ENCODE peak calls at places on chromosome 2, in five cellular contexts. S, G, F, K and L are unnamed samples.

GRCh38 chr2:215454519-215454918 is 18.7 kb upstream of the FN1 start:
- DNase-seq in K (peak; percentile 52), F (peak; percentile 44), S (no peak), G (no peak), L (peak; percentile 42)

GRCh38 chr2:134792147-134792546 is 46.3 kb upstream of the ACMSD start:
- DNase-seq in K (no peak), S (no peak), F (no peak), G (no peak), L (no peak)

GRCh38 chr2:205868054-205868453 is 185.8 kb downstream of the NRP2 start:
- DNase-seq in F (no peak), K (no peak), S (no peak), G (no peak), L (no peak)

GRCh38 chr2:7333970-7334493 is 416.8 kb downstream of the RNF144A start:
- DNase-seq in F (no peak), S (no peak), K (no peak), G (no peak), L (peak; percentile 84)

GRCh38 chr2:191298306-191298705 is 53.1 kb downstream of the MYO1B start:
- DNase-seq in G (peak; percentile 73), K (no peak), S (no peak), F (no peak), L (no peak)

GRCh38 chr2:158893057-158893456 is 75.4 kb upstream of the TANC1 start:
- DNase-seq in F (no peak), K (no peak), S (no peak), G (peak; percentile 60), L (no peak)

GRCh38 chr2:114550895-114551793 is 108.7 kb downstream of the DPP10 start:
- DNase-seq in F (no peak), S (no peak), K (peak; percentile 74), G (peak; percentile 50), L (peak; percentile 25)

GRCh38 chr2:219499058-219499307 is 292 bp downstream of the GMPPA start:
- DNase-seq in G (no peak), K (no peak), S (no peak), F (no peak), L (no peak)

GRCh38 chr2:146412625-146413024 is 1432.2 kb upstream of the ACVR2A start:
- DNase-seq in S (no peak), F (peak; percentile 15), G (no peak), K (peak; percentile 61), L (no peak)

GRCh38 chr2:145822892-145823534 is 1303.1 kb upstream of the ZEB2 start:
- DNase-seq in K (peak; percentile 98), S (no peak), F (no peak), G (no peak), L (no peak)

GRCh38 chr2:157596992-157597681 is 31.5 kb downstream of the ACVR1C start:
- DNase-seq in K (no peak), S (no peak), F (no peak), G (peak; percentile 1), L (peak; percentile 57)

GRCh38 chr2:22912398-22912797 is 472.6 kb upstream of the KLHL29 start:
- DNase-seq in K (no peak), F (no peak), G (no peak), S (no peak), L (peak; percentile 27)

GRCh38 chr2:47890711-47891368 is 15.5 kb downstream of the FBXO11 start:
- DNase-seq in S (no peak), G (no peak), K (no peak), F (no peak), L (no peak)

GRCh38 chr2:159262226-159262625 is 24.3 kb downstream of the WDSUB1 start:
- DNase-seq in G (no peak), F (no peak), S (no peak), K (no peak), L (no peak)

DNA sequence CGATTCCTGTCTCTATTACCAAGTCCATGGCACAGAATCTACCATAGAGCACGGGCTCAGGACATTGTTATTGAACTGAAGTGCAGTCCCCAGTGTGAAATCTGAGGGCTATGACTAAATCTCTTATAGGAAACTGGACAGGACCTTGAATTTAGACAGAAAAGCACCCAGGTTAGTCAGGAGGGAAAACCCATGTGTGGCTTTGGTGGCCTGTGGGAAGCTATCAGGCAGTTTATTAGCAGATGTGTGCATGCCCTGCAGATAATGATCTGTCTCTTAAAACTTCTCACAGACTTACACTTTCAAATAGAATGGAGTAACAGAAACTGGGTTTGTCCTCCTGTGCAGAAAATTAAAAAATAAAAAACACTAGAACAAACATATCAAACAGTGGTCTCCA is 610.0 kb upstream of the RAB6C start:
- DNase-seq in G (no peak), K (no peak), F (no peak), S (peak; percentile 34), L (no peak)
- TF ChIP-seq MXI1 in G (no peak), K (no peak), F (no peak), S (no peak), L (no peak)

GRCh38 chr2:132477436-132477835 is 60.8 kb downstream of the GPR39 start:
- DNase-seq in K (no peak), F (no peak), S (no peak), G (no peak), L (no peak)

GRCh38 chr2:132469095-132469494 is 52.5 kb downstream of the GPR39 start:
- DNase-seq in S (no peak), G (no peak), F (no peak), K (no peak), L (no peak)

GRCh38 chr2:132475615-132476014 is 59.0 kb downstream of the GPR39 start:
- DNase-seq in G (no peak), K (no peak), S (no peak), F (no peak), L (no peak)

GRCh38 chr2:132477962-132478361 is 61.4 kb downstream of the GPR39 start:
- DNase-seq in K (no peak), S (no peak), F (no peak), G (peak; percentile 6), L (no peak)

GRCh38 chr2:132473174-132473883 is 56.7 kb downstream of the GPR39 start:
- DNase-seq in S (no peak), F (no peak), K (no peak), G (no peak), L (peak; percentile 62)
- TF ChIP-seq MXI1 in S (no peak), F (no peak), K (no peak), G (no peak), L (peak; percentile 33)

GRCh38 chr2:14516844-14517243 is 115.7 kb upstream of the LRATD1 start:
- DNase-seq in F (no peak), K (no peak), S (no peak), G (peak; percentile 99), L (no peak)
- TF ChIP-seq MXI1 in F (no peak), K (no peak), S (no peak), G (no peak), L (no peak)

GRCh38 chr2:210715560-210715959 is 159.2 kb downstream of the CPS1 start:
- DNase-seq in F (no peak), G (no peak), S (no peak), K (no peak), L (no peak)
- TF ChIP-seq MXI1 in F (no peak), G (no peak), S (no peak), K (no peak), L (no peak)